ENCODE peak calls at places on chromosomes 3 and 15, in seven cellular contexts. C is lower leg skin, O is AG09309, Z is WTC11, L is neural progenitor cell, I is cardiac fibroblast, R is brain microvascular endothelial cell. P is an unnamed sample.

GRCh38 chr3:73433681-73434080 is 191.1 kb downstream of the PDZRN3 start:
- DNase-seq in C (no peak), O (no peak), Z (no peak), L (no peak), I (no peak), R (no peak), P (no peak)

GRCh38 chr3:124707667-124708066 is 22.6 kb upstream of the UMPS start:
- DNase-seq in C (no peak), O (peak), Z (no peak), L (peak), I (peak), R (peak), P (no peak)

GRCh38 chr15:85667491-85668424 is 127.0 kb downstream of the KLHL25 start:
- DNase-seq in C (no peak), O (peak), Z (no peak), L (no peak), I (peak), R (peak), P (no peak)

GRCh38 chr3:190117995-190118394 is 2.7 kb downstream of the P3H2 start:
- DNase-seq in C (no peak), O (no peak), Z (no peak), L (no peak), I (no peak), R (no peak), P (no peak)

GRCh38 chr15:70558406-70559222 is 204.7 kb downstream of the UACA start:
- DNase-seq in C (no peak), O (no peak), Z (no peak), L (no peak), I (no peak), R (no peak), P (no peak)

GRCh38 chr3:23094890-23095462 is 108.2 kb upstream of the UBE2E2 start:
- DNase-seq in C (no peak), O (no peak), Z (no peak), L (no peak), I (peak), R (peak), P (no peak)

GRCh38 chr3:55662683-55663082 is 175.6 kb upstream of the WNT5A start:
- DNase-seq in C (no peak), O (peak), Z (no peak), L (no peak), I (peak), R (peak), P (no peak)

GRCh38 chr3:9947025-9947995 is 4.9 kb downstream of the PRRT3 start:
- DNase-seq in C (no peak), O (peak), Z (peak), L (peak), I (peak), R (peak), P (peak)

GRCh38 chr15:57334257-57334656 is 42.0 kb upstream of the CGNL1 start:
- DNase-seq in C (no peak), O (no peak), Z (no peak), L (no peak), I (peak), R (peak), P (no peak)

GRCh38 chr3:8509961-8510360 is 8.3 kb downstream of the LMCD1 start:
- DNase-seq in C (no peak), O (no peak), Z (no peak), L (no peak), I (peak), R (peak), P (no peak)

GRCh38 chr3:32495609-32496008 is 7.0 kb downstream of the CMTM6 start:
- DNase-seq in C (no peak), O (no peak), Z (no peak), L (no peak), I (no peak), R (no peak), P (no peak)

GRCh38 chr15:89494941-89495637 is 1.3 kb downstream of the RHCG start:
- DNase-seq in C (no peak), O (no peak), Z (peak), L (peak), I (peak), R (no peak), P (peak)

GRCh38 chr3:114878119-114878839 is 268.8 kb downstream of the ZBTB20 start:
- DNase-seq in C (no peak), O (no peak), Z (no peak), L (no peak), I (peak), R (peak), P (no peak)

GRCh38 chr15:92624401-92624991 is 31.1 kb downstream of the FAM174B start:
- DNase-seq in C (peak), O (no peak), Z (no peak), L (peak), I (no peak), R (no peak), P (no peak)

GRCh38 chr3:42195879-42196330 is 70.1 kb downstream of the CCK start:
- DNase-seq in C (no peak), O (no peak), Z (no peak), L (no peak), I (peak), R (no peak), P (no peak)

GRCh38 chr3:107965141-107965540 is 125.7 kb downstream of the CD47 start:
- DNase-seq in C (no peak), O (no peak), Z (no peak), L (no peak), I (no peak), R (no peak), P (no peak)

GRCh38 chr3:48678056-48678455 is 7.7 kb downstream of the NCKIPSD start:
- DNase-seq in C (no peak), O (no peak), Z (no peak), L (no peak), I (peak), R (no peak), P (no peak)

GRCh38 chr15:83644453-83644852 is 9.5 kb upstream of the ADAMTSL3 start:
- DNase-seq in C (no peak), O (no peak), Z (no peak), L (no peak), I (no peak), R (no peak), P (no peak)

GRCh38 chr3:12541625-12542024 is 3.7 kb downstream of the MKRN2OS start:
- DNase-seq in C (no peak), O (no peak), Z (peak), L (peak), I (peak), R (no peak), P (no peak)

GRCh38 chr15:28977377-28978010 is 91.7 kb downstream of the APBA2 start:
- DNase-seq in C (no peak), O (peak), Z (no peak), L (peak), I (peak), R (peak), P (no peak)

GRCh38 chr3:177468816-177469590 is 271.7 kb upstream of the TBL1XR1 start:
- DNase-seq in C (no peak), O (peak), Z (no peak), L (no peak), I (peak), R (peak), P (no peak)

GRCh38 chr3:119322021-119322522 is 27.9 kb downstream of the ARHGAP31 start:
- DNase-seq in C (no peak), O (no peak), Z (no peak), L (no peak), I (peak), R (no peak), P (no peak)

GRCh38 chr3:117660941-117661635 is 951.5 kb downstream of the TUSC7 start:
- DNase-seq in C (no peak), O (no peak), Z (no peak), L (peak), I (peak), R (peak), P (no peak)

GRCh38 chr15:58440922-58441321 is 9.1 kb downstream of the LIPC start:
- DNase-seq in C (no peak), O (no peak), Z (peak), L (no peak), I (no peak), R (no peak), P (no peak)

GRCh38 chr3:105850593-105850992 is 18.2 kb downstream of the CBLB start:
- DNase-seq in C (no peak), O (no peak), Z (no peak), L (no peak), I (no peak), R (no peak), P (no peak)

GRCh38 chr3:188881954-188882641 is 289.7 kb upstream of the TPRG1 start:
- DNase-seq in C (no peak), O (peak), Z (no peak), L (no peak), I (peak), R (peak), P (no peak)

GRCh38 chr3:23203651-23204111 is 554 bp downstream of the UBE2E2 start:
- DNase-seq in C (peak), O (no peak), Z (peak), L (peak), I (no peak), R (peak), P (peak)

GRCh38 chr3:133930341-133930933 is 34.8 kb upstream of the RAB6B start:
- DNase-seq in C (no peak), O (peak), Z (no peak), L (peak), I (peak), R (peak), P (no peak)

GRCh38 chr3:196193738-196194541 is 17.3 kb downstream of the ZDHHC19 start:
- DNase-seq in C (no peak), O (no peak), Z (no peak), L (no peak), I (no peak), R (no peak), P (no peak)

GRCh38 chr3:70065666-70066253 is 66.2 kb downstream of the SAMMSON start:
- DNase-seq in C (no peak), O (no peak), Z (peak), L (peak), I (no peak), R (no peak), P (peak)

GRCh38 chr3:107752202-107752990 is 229.6 kb downstream of the BBX start:
- DNase-seq in C (no peak), O (no peak), Z (peak), L (peak), I (peak), R (peak), P (no peak)

GRCh38 chr3:128410669-128411573 is 55.8 kb downstream of the DNAJB8 start:
- DNase-seq in C (no peak), O (no peak), Z (no peak), L (no peak), I (no peak), R (no peak), P (no peak)

GRCh38 chr3:128409621-128410581 is 56.8 kb downstream of the DNAJB8 start:
- DNase-seq in C (no peak), O (no peak), Z (no peak), L (no peak), I (no peak), R (no peak), P (no peak)

GRCh38 chr3:128407247-128407646 is 59.4 kb downstream of the DNAJB8 start:
- DNase-seq in C (no peak), O (no peak), Z (no peak), L (no peak), I (no peak), R (no peak), P (no peak)

GRCh38 chr3:128407986-128408692 is 58.6 kb downstream of the DNAJB8 start:
- DNase-seq in C (no peak), O (no peak), Z (no peak), L (no peak), I (no peak), R (no peak), P (no peak)

GRCh38 chr3:128408693-128409620 is 57.7 kb downstream of the DNAJB8 start:
- DNase-seq in C (no peak), O (no peak), Z (peak), L (no peak), I (no peak), R (no peak), P (no peak)
- TF ChIP-seq CTCF in C (no peak), O (peak), Z (no peak), L (peak), I (no peak), R (peak), P (no peak)

GRCh38 chr3:72303926-72304325 is 519.0 kb upstream of the PROK2 start:
- DNase-seq in C (no peak), O (no peak), Z (no peak), L (peak), I (no peak), R (no peak), P (no peak)

GRCh38 chr3:72306800-72307341 is 521.9 kb upstream of the PROK2 start:
- DNase-seq in C (no peak), O (no peak), Z (peak), L (peak), I (peak), R (no peak), P (no peak)

GRCh38 chr3:72309626-72310025 is 524.7 kb upstream of the PROK2 start:
- DNase-seq in C (no peak), O (no peak), Z (no peak), L (no peak), I (no peak), R (no peak), P (no peak)

GRCh38 chr3:72310028-72310987 is 525.4 kb upstream of the PROK2 start:
- DNase-seq in C (no peak), O (peak), Z (no peak), L (no peak), I (peak), R (peak), P (no peak)

DNA sequence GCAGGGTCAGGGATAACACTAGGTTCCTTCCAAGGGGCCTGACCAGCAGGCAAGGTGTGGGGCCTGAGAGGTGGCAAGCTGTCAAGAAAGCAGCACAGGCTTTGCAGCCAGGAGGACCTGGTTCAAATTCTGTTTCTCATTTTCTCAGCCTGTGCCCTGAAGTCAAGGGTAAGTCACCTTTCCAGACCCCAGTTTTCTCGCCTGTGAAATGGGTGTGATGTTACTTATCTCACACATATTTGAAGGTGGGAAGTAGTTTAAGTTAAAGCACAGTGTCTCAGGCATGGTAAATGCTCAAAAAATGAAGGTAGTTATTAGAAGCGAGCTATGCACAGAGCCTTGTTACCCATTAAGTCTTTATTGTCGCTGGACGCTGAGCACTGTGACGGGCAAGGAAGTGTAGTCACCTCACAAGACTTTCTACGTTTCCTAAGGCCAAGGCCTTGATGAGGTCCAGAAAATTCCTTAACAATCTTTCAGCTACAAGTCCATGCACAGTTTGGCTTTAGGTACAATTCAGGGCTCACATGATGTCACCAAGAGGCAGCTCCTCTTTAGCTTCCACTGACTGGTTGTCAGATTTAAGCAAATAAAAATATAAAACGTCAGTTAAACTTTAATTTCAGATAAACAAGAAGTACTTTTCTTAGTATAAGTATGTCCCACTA is 522.6 kb upstream of the PROK2 start:
- DNase-seq in C (no peak), O (no peak), Z (no peak), L (no peak), I (no peak), R (no peak), P (no peak)
- TF ChIP-seq CTCF in C (no peak), O (no peak), Z (no peak), L (no peak), I (no peak), R (no peak), P (no peak)

DNA sequence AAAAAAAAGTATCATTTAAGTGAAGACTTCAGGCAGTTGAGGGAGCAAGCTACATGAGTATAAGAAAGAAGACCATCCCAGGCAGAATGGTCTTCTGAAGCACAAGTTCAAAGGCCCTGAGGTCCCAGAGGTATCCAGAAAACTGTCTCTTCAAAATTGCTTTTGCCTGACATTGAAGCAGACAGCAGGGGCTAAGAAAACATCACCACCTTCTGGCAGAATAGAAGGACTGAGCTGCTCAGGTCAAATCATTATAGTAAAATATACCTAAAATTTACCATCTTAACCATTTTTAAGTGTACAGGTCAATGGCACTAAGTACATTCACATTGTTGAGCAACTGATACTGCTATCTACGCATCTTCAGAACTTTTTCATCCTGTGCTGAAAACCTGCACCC is 16.4 kb downstream of the GPR160 start:
- DNase-seq in C (no peak), O (no peak), Z (no peak), L (no peak), I (no peak), R (no peak), P (no peak)
- TF ChIP-seq CTCF in C (no peak), O (peak), Z (no peak), L (peak), I (peak), R (peak), P (peak)

DNA sequence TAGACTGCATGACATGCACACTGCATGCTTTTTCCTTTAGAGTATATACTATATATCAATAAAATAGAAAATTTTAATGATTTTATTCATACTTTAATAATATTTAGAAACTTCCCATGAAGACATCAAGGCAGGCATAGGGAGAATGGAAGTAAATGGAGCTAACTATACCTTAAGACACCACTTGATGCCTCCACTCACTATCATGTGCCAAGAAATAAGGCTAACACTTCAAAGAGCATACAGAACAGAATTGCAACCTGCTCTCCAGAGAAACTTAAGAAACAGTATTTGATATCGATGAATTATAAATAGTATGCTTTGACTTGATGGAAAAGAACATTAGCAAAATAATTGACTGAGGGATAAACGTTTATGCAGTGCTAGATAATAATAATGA is 192.6 kb upstream of the MBNL1 start:
- DNase-seq in C (no peak), O (no peak), Z (no peak), L (no peak), I (peak), R (no peak), P (no peak)
- TF ChIP-seq CTCF in C (no peak), O (peak), Z (no peak), L (no peak), I (peak), R (no peak), P (no peak)

GRCh38 chr3:29144807-29145206 is 136.1 kb upstream of the RBMS3 start:
- DNase-seq in C (no peak), O (peak), Z (no peak), L (peak), I (peak), R (peak), P (no peak)
- TF ChIP-seq CTCF in C (no peak), O (peak), Z (no peak), L (peak), I (peak), R (peak), P (no peak)

P was measured in neural crest cell.